ENCODE peak calls at places on chromosomes 4 and X, in nine cellular contexts. C, E, Z, Y, M, V, L, S and T are unnamed samples.

GRCh38 chrX:264634-265455 is 16.3 kb upstream of the PLCXD1 start:
- DNase-seq in C (no peak), S (no peak), Y (no peak), E (no peak), V (no peak), M (no peak), Z (no peak), L (no peak), T (no peak)

GRCh38 chr4:48340276-48340904 is 939 bp upstream of the SLAIN2 start:
- DNase-seq in L (peak), V (no peak), C (no peak), Y (peak), M (peak), E (peak), S (peak), Z (no peak), T (no peak)

GRCh38 chr4:162682651-162683050 is 484.0 kb downstream of the NAF1 start:
- DNase-seq in E (no peak), S (no peak), Z (no peak), C (no peak), Y (no peak), L (no peak), M (peak), V (no peak), T (no peak)

GRCh38 chr4:118329849-118330248 is 23.0 kb downstream of the PRSS12 start:
- DNase-seq in L (no peak), V (no peak), Y (no peak), S (no peak), M (no peak), Z (no peak), E (no peak), C (no peak), T (no peak)

GRCh38 chr4:80577991-80578390 is 242.5 kb downstream of the CFAP299 start:
- DNase-seq in S (no peak), C (no peak), Z (no peak), L (no peak), M (no peak), Y (no peak), V (no peak), E (no peak), T (no peak)

GRCh38 chr4:138561906-138562305 is 319.8 kb upstream of the SLC7A11 start:
- DNase-seq in L (no peak), V (peak), C (no peak), Z (no peak), Y (no peak), E (no peak), S (no peak), M (peak), T (no peak)

GRCh38 chr4:118076958-118077766 is 42.9 kb downstream of the NDST3 start:
- DNase-seq in L (no peak), E (peak), M (peak), V (no peak), Y (peak), C (no peak), Z (no peak), S (peak), T (no peak)

GRCh38 chrX:38247051-38247450 is 26.4 kb upstream of the SRPX start:
- DNase-seq in S (no peak), Z (no peak), Y (no peak), V (no peak), L (no peak), E (no peak), C (no peak), M (no peak), T (no peak)

GRCh38 chr4:100417565-100417964 is 100.3 kb downstream of the EMCN start:
- DNase-seq in V (no peak), S (peak), E (no peak), Y (no peak), M (no peak), C (no peak), Z (no peak), L (no peak), T (no peak)

GRCh38 chr4:125187621-125188176 is 127.1 kb upstream of the FAT4 start:
- DNase-seq in E (no peak), Y (peak), V (no peak), L (no peak), M (peak), Z (no peak), S (no peak), C (no peak), T (no peak)

GRCh38 chrX:133722756-133723155 is 262.6 kb downstream of the GPC3 start:
- DNase-seq in Z (no peak), E (peak), L (no peak), V (no peak), M (no peak), Y (no peak), C (no peak), S (no peak), T (no peak)

GRCh38 chrX:53045002-53045401 is 3.6 kb upstream of the GPR173 start:
- DNase-seq in L (no peak), V (no peak), Y (no peak), C (no peak), S (no peak), Z (no peak), M (no peak), E (no peak), T (no peak)

GRCh38 chrX:131985526-131986049 is 37.5 kb upstream of the STK26 start:
- DNase-seq in M (no peak), C (no peak), Y (no peak), V (no peak), E (peak), Z (no peak), L (no peak), S (no peak), T (no peak)

GRCh38 chr4:178347091-178347490 is 904.9 kb upstream of the AGA start:
- DNase-seq in E (no peak), L (no peak), C (no peak), V (no peak), Y (no peak), M (no peak), S (no peak), Z (no peak), T (no peak)

GRCh38 chrX:46573331-46573895 is at the start of gene CHST7:
- DNase-seq in E (peak), Y (peak), S (peak), M (peak), L (peak), C (peak), V (peak), Z (peak), T (peak)

GRCh38 chr4:177706916-177707315 is 264.7 kb upstream of the AGA start:
- DNase-seq in C (no peak), E (no peak), S (no peak), Y (no peak), L (no peak), Z (no peak), V (no peak), M (no peak), T (no peak)

GRCh38 chr4:144820706-144821105 is 174.8 kb downstream of the HHIP start:
- DNase-seq in M (no peak), S (no peak), C (no peak), Z (no peak), L (no peak), E (no peak), Y (peak), V (no peak), T (no peak)

GRCh38 chr4:181959121-181959520 is 284.1 kb upstream of the TENM3 start:
- DNase-seq in Y (peak), Z (no peak), S (no peak), M (peak), E (no peak), V (no peak), C (no peak), L (no peak), T (no peak)

GRCh38 chr4:84750260-84750955 is 167.5 kb downstream of the CDS1 start:
- DNase-seq in C (no peak), Y (peak), Z (no peak), M (peak), V (no peak), L (peak), S (peak), E (no peak), T (no peak)

GRCh38 chr4:153988446-153988845 is 199.6 kb upstream of the SFRP2 start:
- DNase-seq in E (no peak), V (no peak), S (no peak), C (no peak), Z (no peak), L (no peak), Y (peak), M (no peak), T (no peak)

GRCh38 chr4:73447701-73448100 is 11.7 kb downstream of the AFP start:
- DNase-seq in E (no peak), Y (peak), M (no peak), S (no peak), C (no peak), L (no peak), Z (no peak), V (no peak), T (no peak)

GRCh38 chrX:40244980-40245379 is 147.2 kb upstream of the BCOR start:
- DNase-seq in S (no peak), Y (peak), C (no peak), L (no peak), M (no peak), Z (no peak), V (no peak), E (no peak), T (no peak)

GRCh38 chrX:136767104-136767941 is 13.4 kb downstream of the ARHGEF6 start:
- DNase-seq in M (peak), S (peak), V (peak), Z (peak), C (peak), E (peak), Y (peak), L (peak), T (peak)

GRCh38 chrX:148928803-148929202 is 428.4 kb downstream of the AFF2 start:
- DNase-seq in Z (no peak), E (no peak), L (no peak), C (no peak), S (no peak), Y (no peak), M (no peak), V (no peak), T (no peak)